ENCODE peak calls at places on chromosome 21, in nine cellular contexts. One of them, this sample, is unnamed.

GRCh38 chr21:25895565-25896205 is 160.9 kb downstream of the GABPA start:
- DNase-seq in Kasumi-1: peak
- DNase-seq in NCI-H524: peak
- DNase-seq in islet precursor cell: no peak
- DNase-seq in CD8-positive, alpha-beta memory T cell: no peak
- DNase-seq in activated CD4-positive, alpha-beta T cell treated with anti-CD3 and anti-CD28 coated beads for 48 hours: peak
- DNase-seq in AG09309: peak
- DNase-seq in HFFc6: peak
- DNase-seq in activated naive CD8-positive, alpha-beta T cell treated with anti-CD3 and anti-CD28 coated beads, Interleukin-2, amount 50 U/mL, for 24 hours: no peak
- DNase-seq in this sample: peak

GRCh38 chr21:46119565-46120271 is 21.8 kb downstream of the COL6A2 start:
- DNase-seq in Kasumi-1: no peak
- DNase-seq in NCI-H524: no peak
- DNase-seq in islet precursor cell: peak
- DNase-seq in CD8-positive, alpha-beta memory T cell: no peak
- DNase-seq in activated CD4-positive, alpha-beta T cell treated with anti-CD3 and anti-CD28 coated beads for 48 hours: no peak
- DNase-seq in AG09309: no peak
- DNase-seq in HFFc6: no peak
- DNase-seq in activated naive CD8-positive, alpha-beta T cell treated with anti-CD3 and anti-CD28 coated beads, Interleukin-2, amount 50 U/mL, for 24 hours: no peak
- DNase-seq in this sample: no peak

GRCh38 chr21:46130721-46131720 is 24.4 kb downstream of the FTCD start:
- DNase-seq in Kasumi-1: no peak
- DNase-seq in NCI-H524: no peak
- DNase-seq in islet precursor cell: no peak
- DNase-seq in CD8-positive, alpha-beta memory T cell: no peak
- DNase-seq in activated CD4-positive, alpha-beta T cell treated with anti-CD3 and anti-CD28 coated beads for 48 hours: no peak
- DNase-seq in AG09309: no peak
- DNase-seq in HFFc6: no peak
- DNase-seq in activated naive CD8-positive, alpha-beta T cell treated with anti-CD3 and anti-CD28 coated beads, Interleukin-2, amount 50 U/mL, for 24 hours: no peak
- DNase-seq in this sample: no peak

GRCh38 chr21:29237110-29238051 is 61.3 kb upstream of the BACH1 start:
- DNase-seq in Kasumi-1: no peak
- DNase-seq in NCI-H524: no peak
- DNase-seq in islet precursor cell: no peak
- DNase-seq in CD8-positive, alpha-beta memory T cell: no peak
- DNase-seq in activated CD4-positive, alpha-beta T cell treated with anti-CD3 and anti-CD28 coated beads for 48 hours: no peak
- DNase-seq in AG09309: no peak
- DNase-seq in HFFc6: no peak
- DNase-seq in activated naive CD8-positive, alpha-beta T cell treated with anti-CD3 and anti-CD28 coated beads, Interleukin-2, amount 50 U/mL, for 24 hours: no peak
- DNase-seq in this sample: peak

GRCh38 chr21:35974801-35975200 is 85.5 kb downstream of the SETD4 start:
- DNase-seq in Kasumi-1: no peak
- DNase-seq in NCI-H524: no peak
- DNase-seq in islet precursor cell: no peak
- DNase-seq in CD8-positive, alpha-beta memory T cell: no peak
- DNase-seq in activated CD4-positive, alpha-beta T cell treated with anti-CD3 and anti-CD28 coated beads for 48 hours: no peak
- DNase-seq in AG09309: no peak
- DNase-seq in HFFc6: no peak
- DNase-seq in activated naive CD8-positive, alpha-beta T cell treated with anti-CD3 and anti-CD28 coated beads, Interleukin-2, amount 50 U/mL, for 24 hours: no peak
- DNase-seq in this sample: no peak

GRCh38 chr21:39153373-39153772 is 29.9 kb downstream of the PSMG1 start:
- DNase-seq in Kasumi-1: peak
- DNase-seq in NCI-H524: peak
- DNase-seq in islet precursor cell: no peak
- DNase-seq in CD8-positive, alpha-beta memory T cell: no peak
- DNase-seq in activated CD4-positive, alpha-beta T cell treated with anti-CD3 and anti-CD28 coated beads for 48 hours: no peak
- DNase-seq in AG09309: no peak
- DNase-seq in HFFc6: no peak
- DNase-seq in activated naive CD8-positive, alpha-beta T cell treated with anti-CD3 and anti-CD28 coated beads, Interleukin-2, amount 50 U/mL, for 24 hours: no peak
- DNase-seq in this sample: no peak

GRCh38 chr21:37079211-37079824 is 6.3 kb downstream of the TTC3 start:
- DNase-seq in Kasumi-1: peak
- DNase-seq in NCI-H524: no peak
- DNase-seq in islet precursor cell: no peak
- DNase-seq in CD8-positive, alpha-beta memory T cell: no peak
- DNase-seq in activated CD4-positive, alpha-beta T cell treated with anti-CD3 and anti-CD28 coated beads for 48 hours: peak
- DNase-seq in AG09309: no peak
- DNase-seq in HFFc6: no peak
- DNase-seq in activated naive CD8-positive, alpha-beta T cell treated with anti-CD3 and anti-CD28 coated beads, Interleukin-2, amount 50 U/mL, for 24 hours: no peak
- DNase-seq in this sample: no peak

GRCh38 chr21:35635261-35635660 is 425.1 kb downstream of the SETD4 start:
- DNase-seq in Kasumi-1: no peak
- DNase-seq in NCI-H524: no peak
- DNase-seq in islet precursor cell: no peak
- DNase-seq in CD8-positive, alpha-beta memory T cell: no peak
- DNase-seq in activated CD4-positive, alpha-beta T cell treated with anti-CD3 and anti-CD28 coated beads for 48 hours: no peak
- DNase-seq in AG09309: peak
- DNase-seq in HFFc6: peak
- DNase-seq in activated naive CD8-positive, alpha-beta T cell treated with anti-CD3 and anti-CD28 coated beads, Interleukin-2, amount 50 U/mL, for 24 hours: no peak
- DNase-seq in this sample: no peak

GRCh38 chr21:40568756-40569155 is 278.2 kb downstream of the DSCAM start:
- DNase-seq in Kasumi-1: no peak
- DNase-seq in NCI-H524: peak
- DNase-seq in islet precursor cell: no peak
- DNase-seq in CD8-positive, alpha-beta memory T cell: no peak
- DNase-seq in activated CD4-positive, alpha-beta T cell treated with anti-CD3 and anti-CD28 coated beads for 48 hours: no peak
- DNase-seq in AG09309: no peak
- DNase-seq in HFFc6: no peak
- DNase-seq in activated naive CD8-positive, alpha-beta T cell treated with anti-CD3 and anti-CD28 coated beads, Interleukin-2, amount 50 U/mL, for 24 hours: no peak
- DNase-seq in this sample: no peak

GRCh38 chr21:43210454-43211084 is 41.8 kb downstream of the CRYAA start:
- DNase-seq in Kasumi-1: no peak
- DNase-seq in NCI-H524: no peak
- DNase-seq in islet precursor cell: peak
- DNase-seq in CD8-positive, alpha-beta memory T cell: no peak
- DNase-seq in activated CD4-positive, alpha-beta T cell treated with anti-CD3 and anti-CD28 coated beads for 48 hours: no peak
- DNase-seq in AG09309: no peak
- DNase-seq in HFFc6: no peak
- DNase-seq in activated naive CD8-positive, alpha-beta T cell treated with anti-CD3 and anti-CD28 coated beads, Interleukin-2, amount 50 U/mL, for 24 hours: no peak
- DNase-seq in this sample: no peak

GRCh38 chr21:34881421-34881820 is 167.7 kb downstream of the RUNX1 start:
- DNase-seq in Kasumi-1: no peak
- DNase-seq in NCI-H524: no peak
- DNase-seq in islet precursor cell: no peak
- DNase-seq in CD8-positive, alpha-beta memory T cell: no peak
- DNase-seq in activated CD4-positive, alpha-beta T cell treated with anti-CD3 and anti-CD28 coated beads for 48 hours: no peak
- DNase-seq in AG09309: no peak
- DNase-seq in HFFc6: peak
- DNase-seq in activated naive CD8-positive, alpha-beta T cell treated with anti-CD3 and anti-CD28 coated beads, Interleukin-2, amount 50 U/mL, for 24 hours: no peak
- DNase-seq in this sample: no peak

GRCh38 chr21:33767236-33767635 is 124.9 kb downstream of the ITSN1 start:
- DNase-seq in Kasumi-1: no peak
- DNase-seq in NCI-H524: no peak
- DNase-seq in islet precursor cell: no peak
- DNase-seq in CD8-positive, alpha-beta memory T cell: no peak
- DNase-seq in activated CD4-positive, alpha-beta T cell treated with anti-CD3 and anti-CD28 coated beads for 48 hours: no peak
- DNase-seq in AG09309: peak
- DNase-seq in HFFc6: peak
- DNase-seq in activated naive CD8-positive, alpha-beta T cell treated with anti-CD3 and anti-CD28 coated beads, Interleukin-2, amount 50 U/mL, for 24 hours: no peak
- DNase-seq in this sample: no peak

GRCh38 chr21:35559128-35559831 is 501.0 kb downstream of the SETD4 start:
- DNase-seq in Kasumi-1: no peak
- DNase-seq in NCI-H524: no peak
- DNase-seq in islet precursor cell: peak
- DNase-seq in CD8-positive, alpha-beta memory T cell: no peak
- DNase-seq in activated CD4-positive, alpha-beta T cell treated with anti-CD3 and anti-CD28 coated beads for 48 hours: no peak
- DNase-seq in AG09309: peak
- DNase-seq in HFFc6: peak
- DNase-seq in activated naive CD8-positive, alpha-beta T cell treated with anti-CD3 and anti-CD28 coated beads, Interleukin-2, amount 50 U/mL, for 24 hours: no peak
- DNase-seq in this sample: no peak

GRCh38 chr21:46183910-46184624 is at the start of gene SPATC1L:
- DNase-seq in Kasumi-1: peak
- DNase-seq in NCI-H524: peak
- DNase-seq in islet precursor cell: peak
- DNase-seq in CD8-positive, alpha-beta memory T cell: no peak
- DNase-seq in activated CD4-positive, alpha-beta T cell treated with anti-CD3 and anti-CD28 coated beads for 48 hours: peak
- DNase-seq in AG09309: peak
- DNase-seq in HFFc6: peak
- DNase-seq in activated naive CD8-positive, alpha-beta T cell treated with anti-CD3 and anti-CD28 coated beads, Interleukin-2, amount 50 U/mL, for 24 hours: peak
- DNase-seq in this sample: peak

GRCh38 chr21:42105916-42106315 is 34.8 kb downstream of the UMODL1 start:
- DNase-seq in Kasumi-1: no peak
- DNase-seq in NCI-H524: no peak
- DNase-seq in islet precursor cell: no peak
- DNase-seq in CD8-positive, alpha-beta memory T cell: no peak
- DNase-seq in activated CD4-positive, alpha-beta T cell treated with anti-CD3 and anti-CD28 coated beads for 48 hours: no peak
- DNase-seq in AG09309: no peak
- DNase-seq in HFFc6: no peak
- DNase-seq in activated naive CD8-positive, alpha-beta T cell treated with anti-CD3 and anti-CD28 coated beads, Interleukin-2, amount 50 U/mL, for 24 hours: no peak
- DNase-seq in this sample: no peak

GRCh38 chr21:41251961-41252642 is 64.5 kb upstream of the FAM3B start:
- DNase-seq in Kasumi-1: no peak
- DNase-seq in NCI-H524: no peak
- DNase-seq in islet precursor cell: no peak
- DNase-seq in CD8-positive, alpha-beta memory T cell: no peak
- DNase-seq in activated CD4-positive, alpha-beta T cell treated with anti-CD3 and anti-CD28 coated beads for 48 hours: no peak
- DNase-seq in AG09309: peak
- DNase-seq in HFFc6: peak
- DNase-seq in activated naive CD8-positive, alpha-beta T cell treated with anti-CD3 and anti-CD28 coated beads, Interleukin-2, amount 50 U/mL, for 24 hours: no peak
- DNase-seq in this sample: no peak

GRCh38 chr21:20639026-20639425 is 359.2 kb upstream of the NCAM2 start:
- DNase-seq in Kasumi-1: no peak
- DNase-seq in NCI-H524: no peak
- DNase-seq in islet precursor cell: no peak
- DNase-seq in CD8-positive, alpha-beta memory T cell: no peak
- DNase-seq in activated CD4-positive, alpha-beta T cell treated with anti-CD3 and anti-CD28 coated beads for 48 hours: no peak
- DNase-seq in AG09309: no peak
- DNase-seq in HFFc6: no peak
- DNase-seq in activated naive CD8-positive, alpha-beta T cell treated with anti-CD3 and anti-CD28 coated beads, Interleukin-2, amount 50 U/mL, for 24 hours: no peak
- DNase-seq in this sample: no peak

GRCh38 chr21:45580576-45581321 is 38.5 kb upstream of the SLC19A1 start:
- DNase-seq in Kasumi-1: no peak
- DNase-seq in NCI-H524: no peak
- DNase-seq in islet precursor cell: peak
- DNase-seq in CD8-positive, alpha-beta memory T cell: no peak
- DNase-seq in activated CD4-positive, alpha-beta T cell treated with anti-CD3 and anti-CD28 coated beads for 48 hours: no peak
- DNase-seq in AG09309: no peak
- DNase-seq in HFFc6: no peak
- DNase-seq in activated naive CD8-positive, alpha-beta T cell treated with anti-CD3 and anti-CD28 coated beads, Interleukin-2, amount 50 U/mL, for 24 hours: no peak
- DNase-seq in this sample: no peak

GRCh38 chr21:36350282-36350910 is 30.4 kb downstream of the MORC3 start:
- DNase-seq in Kasumi-1: no peak
- DNase-seq in NCI-H524: no peak
- DNase-seq in islet precursor cell: no peak
- DNase-seq in CD8-positive, alpha-beta memory T cell: no peak
- DNase-seq in activated CD4-positive, alpha-beta T cell treated with anti-CD3 and anti-CD28 coated beads for 48 hours: no peak
- DNase-seq in AG09309: no peak
- DNase-seq in HFFc6: peak
- DNase-seq in activated naive CD8-positive, alpha-beta T cell treated with anti-CD3 and anti-CD28 coated beads, Interleukin-2, amount 50 U/mL, for 24 hours: no peak
- DNase-seq in this sample: no peak

GRCh38 chr21:33668180-33668579 is 25.9 kb downstream of the ITSN1 start:
- DNase-seq in Kasumi-1: no peak
- DNase-seq in NCI-H524: no peak
- DNase-seq in islet precursor cell: no peak
- DNase-seq in CD8-positive, alpha-beta memory T cell: no peak
- DNase-seq in activated CD4-positive, alpha-beta T cell treated with anti-CD3 and anti-CD28 coated beads for 48 hours: no peak
- DNase-seq in AG09309: no peak
- DNase-seq in HFFc6: peak
- DNase-seq in activated naive CD8-positive, alpha-beta T cell treated with anti-CD3 and anti-CD28 coated beads, Interleukin-2, amount 50 U/mL, for 24 hours: no peak
- DNase-seq in this sample: no peak

GRCh38 chr21:45010096-45010495 is 64.3 kb upstream of the ADARB1 start:
- DNase-seq in Kasumi-1: no peak
- DNase-seq in NCI-H524: no peak
- DNase-seq in islet precursor cell: peak
- DNase-seq in CD8-positive, alpha-beta memory T cell: no peak
- DNase-seq in activated CD4-positive, alpha-beta T cell treated with anti-CD3 and anti-CD28 coated beads for 48 hours: no peak
- DNase-seq in AG09309: no peak
- DNase-seq in HFFc6: no peak
- DNase-seq in activated naive CD8-positive, alpha-beta T cell treated with anti-CD3 and anti-CD28 coated beads, Interleukin-2, amount 50 U/mL, for 24 hours: no peak
- DNase-seq in this sample: peak